ENCODE peak calls at places on chromosomes 16 and 17, in nine cellular contexts. Z is RWPE2; L is left ventricle myocardium inferior; P is SJSA1; E is endothelial cell of umbilical vein; F is IMR-90; Y is neuronal stem cell; G is tibial artery; K is CD8-positive, alpha-beta T cell. C is an unnamed sample. For H3K4me1 and H3K9me3, the result is how much of the 10 kb centered on the place peaks cover.

GRCh38 chr16:6335072-6335471 is 997.6 kb upstream of the RBFOX1 start:
- DNase-seq in Z (no peak), L (no peak), P (no peak), E (no peak), F (no peak), Y (peak), G (no peak), K (no peak), C (no peak)

GRCh38 chr17:77924757-77925336 is 33.7 kb upstream of the TNRC6C start:
- DNase-seq in Z (no peak), L (peak), P (no peak), E (no peak), F (peak), Y (no peak), G (peak), K (no peak), C (no peak)

GRCh38 chr17:44115585-44116415 is 7.6 kb downstream of the HDAC5 start:
- DNase-seq in Z (no peak), L (no peak), P (peak), E (peak), F (peak), Y (no peak), G (no peak), K (no peak), C (no peak)

GRCh38 chr16:56848955-56849689 is 15.9 kb upstream of the SLC12A3 start:
- DNase-seq in Z (no peak), L (no peak), P (peak), E (peak), F (peak), Y (no peak), G (peak), K (no peak), C (no peak)

GRCh38 chr17:14303343-14304221 is 2.7 kb downstream of the HS3ST3B1 start:
- DNase-seq in Z (no peak), L (no peak), P (no peak), E (no peak), F (no peak), Y (no peak), G (no peak), K (peak), C (no peak)

GRCh38 chr17:74759243-74759801 is 10.9 kb downstream of the NHERF1 start:
- DNase-seq in Z (no peak), L (no peak), P (peak), E (no peak), F (no peak), Y (no peak), G (no peak), K (peak), C (no peak)

GRCh38 chr17:7720125-7720524 is 2.6 kb downstream of the DNAH2 start:
- DNase-seq in Z (no peak), L (no peak), P (no peak), E (no peak), F (no peak), Y (no peak), G (no peak), K (no peak), C (no peak)

GRCh38 chr17:65688307-65688706 is 126.9 kb upstream of the AXIN2 start:
- DNase-seq in Z (no peak), L (no peak), P (no peak), E (no peak), F (no peak), Y (no peak), G (no peak), K (no peak), C (no peak)

GRCh38 chr17:70405492-70406220 is 236.3 kb downstream of the KCNJ2 start:
- DNase-seq in Z (peak), L (no peak), P (peak), E (peak), F (peak), Y (no peak), G (no peak), K (no peak), C (no peak)

GRCh38 chr16:53805747-53806146 is 101.8 kb downstream of the FTO start:
- DNase-seq in Z (no peak), L (no peak), P (no peak), E (no peak), F (no peak), Y (no peak), G (no peak), K (no peak), C (no peak)

GRCh38 chr17:82552580-82552979 is 33.0 kb downstream of the FOXK2 start:
- DNase-seq in Z (no peak), L (no peak), P (no peak), E (no peak), F (no peak), Y (no peak), G (no peak), K (no peak), C (no peak)

GRCh38 chr16:19701091-19701490 is 16.9 kb downstream of the KNOP1 start:
- DNase-seq in Z (no peak), L (no peak), P (no peak), E (no peak), F (peak), Y (no peak), G (no peak), K (no peak), C (no peak)

GRCh38 chr17:28008526-28008925 is 34.0 kb upstream of the NLK start:
- DNase-seq in Z (no peak), L (peak), P (peak), E (peak), F (peak), Y (peak), G (no peak), K (no peak), C (no peak)

GRCh38 chr17:17043668-17044226 is 1.5 kb downstream of the MPRIP start:
- DNase-seq in Z (peak), L (no peak), P (peak), E (peak), F (peak), Y (peak), G (peak), K (no peak), C (no peak)

GRCh38 chr17:5763595-5763994 is 179.3 kb upstream of the NLRP1 start:
- DNase-seq in Z (peak), L (no peak), P (no peak), E (no peak), F (no peak), Y (no peak), G (peak), K (no peak), C (no peak)

GRCh38 chr17:56471661-56472060 is 121.8 kb upstream of the NOG start:
- DNase-seq in Z (no peak), L (no peak), P (no peak), E (no peak), F (peak), Y (no peak), G (no peak), K (no peak), C (no peak)

GRCh38 chr17:8946071-8946470 is 19.4 kb downstream of the PIK3R5 start:
- DNase-seq in Z (no peak), L (no peak), P (no peak), E (no peak), F (no peak), Y (no peak), G (no peak), K (no peak), C (no peak)

GRCh38 chr16:69890114-69890890 is 60.8 kb upstream of the CLEC18A start:
- DNase-seq in Z (no peak), L (peak), P (peak), E (peak), F (peak), Y (peak), G (peak), K (no peak), C (peak)

GRCh38 chr16:53098526-53099317 is 43.9 kb downstream of the CHD9 start:
- DNase-seq in Z (peak), L (peak), P (peak), E (peak), F (peak), Y (peak), G (peak), K (peak), C (peak)

GRCh38 chr17:64327201-64327930 is 63.3 kb downstream of the PECAM1 start:
- DNase-seq in Z (no peak), L (peak), P (no peak), E (peak), F (no peak), Y (no peak), G (no peak), K (no peak), C (no peak)

GRCh38 chr16:50709061-50709695 is 15.8 kb downstream of the NOD2 start:
- DNase-seq in Z (no peak), L (no peak), P (no peak), E (no peak), F (no peak), Y (no peak), G (no peak), K (no peak), C (no peak)

GRCh38 chr17:58755577-58756245 is at the start of gene PPM1E:
- DNase-seq in Z (peak), L (peak), P (peak), E (peak), F (peak), Y (peak), G (no peak), K (peak), C (no peak)

GRCh38 chr17:34820166-34820920 is 140.9 kb downstream of the CCT6B start:
- DNase-seq in Z (no peak), L (no peak), P (no peak), E (no peak), F (no peak), Y (no peak), G (no peak), K (no peak), C (no peak)

GRCh38 chr17:8794636-8795035 is 4.5 kb downstream of the MFSD6L start:
- DNase-seq in Z (no peak), L (no peak), P (no peak), E (no peak), F (no peak), Y (no peak), G (no peak), K (no peak), C (no peak)

GRCh38 chr16:54931041-54931756 is 534 bp downstream of the IRX5 start:
- DNase-seq in Z (no peak), L (no peak), P (no peak), E (peak), F (no peak), Y (peak), G (no peak), K (no peak), C (no peak)

GRCh38 chr17:49472527-49472926 is 22.6 kb upstream of the NGFR start:
- DNase-seq in Z (no peak), L (no peak), P (no peak), E (no peak), F (no peak), Y (no peak), G (no peak), K (no peak), C (no peak)

GRCh38 chr17:39306509-39307212 is 80.9 kb upstream of the STAC2 start:
- DNase-seq in Z (no peak), L (no peak), P (no peak), E (no peak), F (peak), Y (no peak), G (no peak), K (no peak), C (no peak)

GRCh38 chr16:73279451-73279850 is 231.5 kb upstream of the ZFHX3 start:
- DNase-seq in Z (no peak), L (no peak), P (no peak), E (no peak), F (no peak), Y (no peak), G (no peak), K (no peak), C (no peak)

GRCh38 chr16:7397901-7398300 is 65.3 kb downstream of the RBFOX1 start:
- DNase-seq in Z (no peak), L (no peak), P (peak), E (no peak), F (no peak), Y (no peak), G (no peak), K (no peak), C (no peak)

GRCh38 chr16:56561126-56561525 is 3.7 kb upstream of the MT4 start:
- DNase-seq in Z (no peak), L (no peak), P (no peak), E (no peak), F (no peak), Y (no peak), G (no peak), K (no peak), C (no peak)

GRCh38 chr17:45946841-45947256 is 52.2 kb upstream of the STH start:
- DNase-seq in Z (no peak), L (no peak), P (no peak), E (no peak), F (no peak), Y (no peak), G (no peak), K (no peak), C (no peak)

DNA sequence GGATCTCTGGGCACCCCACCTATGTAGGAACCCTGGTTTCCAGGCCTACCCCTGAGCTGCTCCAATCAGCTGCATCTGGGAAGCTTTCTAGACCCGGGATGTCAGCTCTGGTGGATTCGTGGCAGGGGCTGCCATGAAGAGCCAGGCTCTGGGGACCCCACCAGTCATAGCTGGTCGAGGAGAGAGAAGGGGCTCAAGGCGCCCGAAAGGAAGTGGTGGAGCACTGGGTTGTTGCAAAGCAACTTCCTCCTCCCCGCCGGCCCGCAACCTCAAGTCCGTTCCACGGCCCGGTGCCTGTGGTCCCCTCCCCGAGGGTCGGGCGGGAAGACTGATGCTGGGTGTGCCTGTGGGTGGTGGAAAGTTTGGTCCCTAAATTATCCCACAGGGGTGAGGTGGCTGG is 10.2 kb downstream of the TBKBP1 start:
- DNase-seq in Z (no peak), L (peak), P (no peak), E (no peak), F (no peak), Y (no peak), G (no peak), K (no peak), C (no peak)
- H3K4me1 ChIP-seq in Z (under half), L (half or more), P (under half), E (under half), F (under half), Y (under half), G (under half), K (half or more), C (under half)

GRCh38 chr16:2003231-2003826 is 6.3 kb downstream of the ZNF598 start:
- DNase-seq in Z (no peak), L (no peak), P (no peak), E (no peak), F (no peak), Y (no peak), G (no peak), K (peak), C (no peak)

GRCh38 chr16:2002406-2003230 is 7.0 kb downstream of the ZNF598 start:
- DNase-seq in Z (no peak), L (no peak), P (no peak), E (no peak), F (no peak), Y (no peak), G (no peak), K (peak), C (no peak)

GRCh38 chr16:2004795-2005517 is 4.7 kb downstream of the ZNF598 start:
- DNase-seq in Z (no peak), L (no peak), P (no peak), E (no peak), F (no peak), Y (no peak), G (no peak), K (peak), C (no peak)

GRCh38 chr16:2005646-2006045 is 4.0 kb downstream of the ZNF598 start:
- DNase-seq in Z (no peak), L (no peak), P (no peak), E (peak), F (no peak), Y (no peak), G (no peak), K (peak), C (no peak)

DNA sequence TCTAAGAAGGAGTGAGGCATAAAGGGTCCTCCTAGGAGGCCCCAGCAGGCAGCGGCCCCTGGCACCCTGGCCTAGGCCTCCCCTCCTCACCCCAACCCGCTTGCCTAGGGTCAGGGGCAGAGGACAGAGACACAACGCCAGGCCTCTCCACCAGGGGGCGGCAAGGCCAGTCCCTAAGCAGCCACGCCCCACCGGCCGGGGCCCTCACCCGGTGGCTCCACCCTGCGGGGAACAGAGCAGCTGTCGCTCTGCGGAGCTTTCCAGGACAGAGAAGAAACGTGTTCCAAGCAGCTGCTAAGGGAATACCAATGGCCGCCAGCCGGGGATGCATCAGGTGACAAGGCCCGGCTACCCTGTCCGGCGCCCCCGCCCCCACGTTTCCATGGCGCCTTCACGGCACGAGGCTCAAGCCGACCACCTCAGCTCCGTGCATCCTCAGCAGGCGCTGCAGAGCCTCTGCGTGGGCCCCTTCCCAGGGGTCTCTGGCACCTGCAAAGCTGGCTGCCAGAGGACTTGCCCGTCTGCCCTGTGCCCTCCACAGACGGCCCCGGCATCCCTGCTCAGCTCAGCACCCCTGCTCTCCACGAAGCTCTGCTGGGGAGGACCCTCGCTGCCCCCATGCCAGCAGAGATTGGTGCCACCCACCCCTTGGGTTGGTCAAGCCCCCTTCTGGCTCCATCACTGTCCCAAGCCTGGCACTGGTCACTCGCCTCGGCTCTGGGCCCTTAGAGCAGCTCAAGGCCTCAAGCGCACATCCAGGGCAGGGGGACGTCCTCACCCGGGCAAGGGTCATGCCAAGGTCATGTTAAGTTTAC is 5.6 kb downstream of the ZNF598 start:
- DNase-seq in Z (no peak), L (peak), P (peak), E (peak), F (peak), Y (peak), G (peak), K (peak), C (no peak)
- H3K4me3 ChIP-seq in Z (no peak), L (peak), P (no peak), E (no peak), F (no peak), Y (peak), G (no peak), K (no peak), C (peak)

DNA sequence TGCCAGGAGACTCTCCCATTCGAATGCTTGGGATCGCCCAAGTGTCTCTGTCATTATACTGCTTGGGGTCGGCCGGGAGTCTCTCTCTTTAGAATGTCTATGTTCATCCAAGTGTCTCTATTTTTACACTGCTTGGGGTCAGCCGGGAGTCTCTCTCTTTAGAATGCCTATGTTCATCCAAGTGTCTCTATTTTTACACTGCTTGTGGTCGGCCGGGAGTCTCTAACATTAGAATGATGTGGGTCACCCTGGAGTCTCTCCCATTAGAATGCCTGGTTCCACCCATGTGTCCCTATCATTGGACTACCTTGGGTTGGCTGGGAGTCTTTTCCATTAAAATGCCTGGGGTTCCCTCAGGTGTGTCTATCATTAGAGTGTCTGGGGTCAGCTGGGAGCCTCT is 2230.4 kb downstream of the TP53TG3F start:
- DNase-seq in Z (peak), L (no peak), P (no peak), E (no peak), F (no peak), Y (no peak), G (peak), K (no peak), C (no peak)
- H3K9me3 ChIP-seq in Z (under half), L (half or more), P (under half), E (under half), F (under half), Y (under half), G (under half), K (under half), C (under half)

GRCh38 chr16:88983157-88983556 is 6.2 kb upstream of the CBFA2T3 start:
- DNase-seq in Z (no peak), L (no peak), P (no peak), E (no peak), F (no peak), Y (no peak), G (no peak), K (no peak), C (no peak)

GRCh38 chr16:88983771-88984687 is 7.0 kb upstream of the CBFA2T3 start:
- DNase-seq in Z (no peak), L (no peak), P (no peak), E (no peak), F (no peak), Y (no peak), G (no peak), K (no peak), C (no peak)

GRCh38 chr16:88982286-88983084 is 5.5 kb upstream of the CBFA2T3 start:
- DNase-seq in Z (no peak), L (no peak), P (no peak), E (no peak), F (no peak), Y (no peak), G (no peak), K (no peak), C (no peak)

GRCh38 chr16:88988980-88989791 is 12.2 kb upstream of the CBFA2T3 start:
- DNase-seq in Z (no peak), L (no peak), P (no peak), E (no peak), F (no peak), Y (no peak), G (no peak), K (no peak), C (no peak)

DNA sequence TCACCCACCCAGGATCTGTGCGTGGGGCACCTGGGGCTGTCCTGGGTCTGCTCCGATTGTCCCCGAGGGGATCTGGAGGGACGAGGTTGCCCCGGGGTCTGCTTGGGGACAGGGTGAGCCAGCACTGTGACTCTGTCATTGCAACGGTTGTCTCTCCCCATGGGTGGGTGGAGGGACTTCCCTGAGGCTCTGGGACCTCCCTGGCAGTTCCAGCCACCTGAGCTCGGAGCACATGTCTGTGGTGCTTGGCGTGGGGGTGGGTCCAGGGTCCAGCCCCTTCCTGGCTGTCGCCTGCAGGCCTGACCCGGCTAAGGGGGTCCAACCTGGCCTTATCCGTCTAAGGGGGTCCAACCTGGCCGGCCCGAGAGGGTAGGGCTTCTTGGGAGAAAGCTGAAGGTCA is 8.5 kb upstream of the CBFA2T3 start:
- DNase-seq in Z (no peak), L (no peak), P (no peak), E (no peak), F (no peak), Y (no peak), G (no peak), K (no peak), C (no peak)
- H3K4me1 ChIP-seq in Z (under half), L (under half), P (under half), E (under half), F (under half), Y (under half), G (under half), K (under half), C (under half)